ENCODE peak calls at places on chromosomes 2 and 18, in eight cellular contexts. Q is H9, Z is Panc1, K is GM12891, E is colonic mucosa, T is HFF-Myc, V is HTR-8/SVneo, C is NCI-H82. N is an unnamed sample.

GRCh38 chr2:174771631-174772491 is 7.6 kb upstream of the CHRNA1 start:
- DNase-seq in Q (peak), Z (peak), K (peak), E (peak), T (no peak), V (peak), C (peak), N (no peak)

GRCh38 chr2:66428986-66429612 is 5.8 kb upstream of the MEIS1 start:
- DNase-seq in Q (no peak), Z (peak), K (no peak), E (no peak), T (no peak), V (no peak), C (peak), N (peak)

GRCh38 chr2:21228041-21228895 is 104.5 kb downstream of the TDRD15 start:
- DNase-seq in Q (no peak), Z (no peak), K (no peak), E (peak), T (no peak), V (no peak), C (no peak), N (no peak)

GRCh38 chr18:6543330-6543908 is 128.7 kb upstream of the L3MBTL4 start:
- DNase-seq in Q (no peak), Z (no peak), K (no peak), E (no peak), T (no peak), V (peak), C (peak), N (peak)

GRCh38 chr2:210128961-210129360 is 42.2 kb downstream of the KANSL1L start:
- DNase-seq in Q (no peak), Z (no peak), K (no peak), E (peak), T (no peak), V (no peak), C (no peak), N (no peak)

GRCh38 chr18:46264255-46264654 is 160.1 kb downstream of the HAUS1 start:
- DNase-seq in Q (no peak), Z (no peak), K (no peak), E (no peak), T (no peak), V (no peak), C (peak), N (no peak)

GRCh38 chr2:216739035-216739434 is 43.7 kb upstream of the IGFBP5 start:
- DNase-seq in Q (no peak), Z (no peak), K (no peak), E (no peak), T (no peak), V (no peak), C (no peak), N (no peak)

GRCh38 chr2:37876227-37876626 is 48.9 kb upstream of the RMDN2 start:
- DNase-seq in Q (no peak), Z (no peak), K (no peak), E (no peak), T (no peak), V (no peak), C (no peak), N (no peak)

GRCh38 chr2:65055427-65056214 is 595 bp upstream of the CEP68 start:
- DNase-seq in Q (no peak), Z (no peak), K (no peak), E (no peak), T (no peak), V (no peak), C (peak), N (no peak)

GRCh38 chr18:28574175-28574574 is 397.2 kb upstream of the CDH2 start:
- DNase-seq in Q (no peak), Z (no peak), K (no peak), E (no peak), T (no peak), V (no peak), C (peak), N (no peak)

GRCh38 chr2:24986397-24986796 is 14.6 kb upstream of the DNAJC27 start:
- DNase-seq in Q (no peak), Z (no peak), K (no peak), E (no peak), T (no peak), V (no peak), C (no peak), N (no peak)

GRCh38 chr18:74963820-74964446 is 245.0 kb downstream of the PTGR3 start:
- DNase-seq in Q (peak), Z (peak), K (no peak), E (peak), T (peak), V (no peak), C (peak), N (no peak)

GRCh38 chr2:232658217-232658785 is 24.9 kb downstream of the EFHD1 start:
- DNase-seq in Q (no peak), Z (no peak), K (no peak), E (no peak), T (peak), V (peak), C (peak), N (no peak)

GRCh38 chr2:235116885-235117492 is 165.2 kb downstream of the SH3BP4 start:
- DNase-seq in Q (no peak), Z (peak), K (no peak), E (no peak), T (no peak), V (peak), C (peak), N (peak)

GRCh38 chr18:5625076-5625475 is 81.3 kb upstream of the EPB41L3 start:
- DNase-seq in Q (peak), Z (no peak), K (no peak), E (no peak), T (no peak), V (no peak), C (no peak), N (no peak)

GRCh38 chr2:99487906-99488305 is 1.9 kb downstream of the REV1 start:
- DNase-seq in Q (no peak), Z (no peak), K (no peak), E (no peak), T (no peak), V (no peak), C (no peak), N (no peak)

GRCh38 chr2:71863338-71863737 is 284.3 kb downstream of the CYP26B1 start:
- DNase-seq in Q (no peak), Z (no peak), K (no peak), E (no peak), T (no peak), V (no peak), C (no peak), N (no peak)

GRCh38 chr2:19911799-19912509 is 10.2 kb upstream of the TTC32 start:
- DNase-seq in Q (no peak), Z (peak), K (no peak), E (no peak), T (peak), V (peak), C (no peak), N (no peak)

GRCh38 chr2:27664245-27664574 is 521 bp downstream of the SLC4A1AP start:
- DNase-seq in Q (no peak), Z (no peak), K (peak), E (no peak), T (no peak), V (no peak), C (peak), N (no peak)

GRCh38 chr2:160347269-160347863 is 146.2 kb downstream of the RBMS1 start:
- DNase-seq in Q (no peak), Z (no peak), K (no peak), E (no peak), T (no peak), V (no peak), C (no peak), N (no peak)

GRCh38 chr2:42099431-42100173 is 51.8 kb downstream of the PKDCC start:
- DNase-seq in Q (no peak), Z (no peak), K (no peak), E (no peak), T (no peak), V (no peak), C (no peak), N (no peak)

GRCh38 chr2:134919360-134920210 is 963 bp downstream of the CCNT2 start:
- DNase-seq in Q (no peak), Z (peak), K (no peak), E (peak), T (no peak), V (no peak), C (no peak), N (no peak)

GRCh38 chr2:224101820-224102630 is 62.9 kb upstream of the SERPINE2 start:
- DNase-seq in Q (no peak), Z (no peak), K (no peak), E (no peak), T (peak), V (peak), C (no peak), N (no peak)

GRCh38 chr2:69774984-69775982 is 33.3 kb downstream of the ANXA4 start:
- DNase-seq in Q (no peak), Z (no peak), K (no peak), E (no peak), T (no peak), V (no peak), C (no peak), N (no peak)

GRCh38 chr2:124437811-124438210 is 412.7 kb downstream of the CNTNAP5 start:
- DNase-seq in Q (no peak), Z (no peak), K (no peak), E (no peak), T (no peak), V (no peak), C (no peak), N (no peak)

N was measured in glomerular endothelial cell.